ENCODE peak calls at places on chromosomes 4 and X, in eight cellular contexts. Y is HT1080; H is H9; K is tibial artery; C is endothelial cell; Z is CD8-positive, alpha-beta T cell; R is EH; Q is fibroblast of mammary gland. A is an unnamed sample.

GRCh38 chrX:134718329-134719317 is 60.4 kb upstream of the PLAC1 start:
- DNase-seq in Y (peak), H (no peak), K (no peak), C (no peak), Z (no peak), R (peak), Q (peak), A (peak)

GRCh38 chr4:179145746-179146530 is 1703.7 kb upstream of the AGA start:
- DNase-seq in Y (peak), H (no peak), K (no peak), C (no peak), Z (no peak), R (no peak), Q (no peak), A (no peak)

GRCh38 chrX:71253253-71254091 is 468 bp downstream of the ZMYM3 start:
- DNase-seq in Y (peak), H (peak), K (no peak), C (peak), Z (peak), R (peak), Q (peak), A (peak)

GRCh38 chr4:140020457-140021361 is 133.3 kb downstream of the MAML3 start:
- DNase-seq in Y (no peak), H (no peak), K (no peak), C (no peak), Z (no peak), R (no peak), Q (no peak), A (no peak)

GRCh38 chr4:16969696-16970135 is 71.3 kb upstream of the LDB2 start:
- DNase-seq in Y (peak), H (no peak), K (peak), C (no peak), Z (no peak), R (peak), Q (peak), A (peak)

GRCh38 chr4:180205276-180205675 is 2037.9 kb upstream of the TENM3 start:
- DNase-seq in Y (no peak), H (no peak), K (no peak), C (no peak), Z (no peak), R (no peak), Q (no peak), A (no peak)

GRCh38 chr4:135941671-135942070 is 1590.6 kb downstream of the PCDH18 start:
- DNase-seq in Y (no peak), H (no peak), K (no peak), C (no peak), Z (no peak), R (no peak), Q (no peak), A (no peak)

GRCh38 chr4:30718889-30719252 is 1.3 kb upstream of the PCDH7 start:
- DNase-seq in Y (no peak), H (no peak), K (no peak), C (peak), Z (no peak), R (peak), Q (peak), A (no peak)

GRCh38 chr4:7341486-7342222 is 93.1 kb downstream of the PSAPL1 start:
- DNase-seq in Y (peak), H (no peak), K (no peak), C (no peak), Z (no peak), R (peak), Q (no peak), A (no peak)

GRCh38 chr4:73599182-73599581 is 21.1 kb downstream of the RASSF6 start:
- DNase-seq in Y (peak), H (peak), K (no peak), C (no peak), Z (no peak), R (peak), Q (peak), A (peak)

GRCh38 chrX:107429090-107429489 is 20.4 kb upstream of the FRMPD3 start:
- DNase-seq in Y (peak), H (peak), K (no peak), C (peak), Z (peak), R (peak), Q (peak), A (no peak)